ENCODE peak calls at places on chromosomes 6 and 20, in seven cellular contexts. Q, A, G, D, M, X and I are unnamed samples. For H3K4me1 and H3K27me3, the result is how much of the 10 kb centered on the place peaks cover.

GRCh38 chr20:34536798-34537394 is 20.7 kb downstream of the DYNLRB1 start:
- DNase-seq in G (no peak), X (no peak), M (peak), D (peak), Q (peak), A (peak), I (no peak)

GRCh38 chr20:38932457-38933120 is 6.4 kb downstream of the FAM83D start:
- DNase-seq in A (no peak), Q (no peak), M (no peak), G (no peak), X (no peak), D (no peak), I (peak)

GRCh38 chr6:43973351-43973750 is 153.9 kb downstream of the MRPL14 start:
- DNase-seq in G (no peak), D (no peak), A (no peak), X (no peak), M (no peak), Q (no peak), I (peak)

GRCh38 chr6:6221829-6222535 is 98.5 kb downstream of the F13A1 start:
- DNase-seq in Q (no peak), G (no peak), A (no peak), X (no peak), M (peak), D (no peak), I (no peak)

GRCh38 chr6:63571382-63571882 is 848 bp upstream of the LOC128125822 start:
- DNase-seq in X (peak), A (no peak), Q (no peak), D (no peak), G (no peak), M (no peak), I (no peak)

GRCh38 chr6:139240161-139241010 is 51.4 kb downstream of the TXLNB start:
- DNase-seq in Q (no peak), D (no peak), X (peak), M (no peak), A (no peak), G (no peak), I (no peak)

GRCh38 chr6:24581084-24581669 is 64.8 kb downstream of the KIAA0319 start:
- DNase-seq in M (peak), G (peak), Q (peak), A (peak), X (peak), D (peak), I (peak)

GRCh38 chr6:136684483-136684882 is 107.8 kb downstream of the MAP3K5 start:
- DNase-seq in X (no peak), A (no peak), D (no peak), G (no peak), M (no peak), Q (no peak), I (no peak)

GRCh38 chr6:33616913-33617312 is 4.2 kb upstream of the ITPR3 start:
- DNase-seq in X (no peak), M (no peak), A (no peak), Q (no peak), D (no peak), G (no peak), I (no peak)

GRCh38 chr6:84685983-84686584 is 78.3 kb downstream of the TBX18 start:
- DNase-seq in A (no peak), D (no peak), M (peak), X (no peak), Q (no peak), G (no peak), I (peak)

GRCh38 chr20:39108746-39109145 is 146.6 kb downstream of the DHX35 start:
- DNase-seq in D (no peak), A (no peak), Q (no peak), M (no peak), G (no peak), X (no peak), I (peak)

GRCh38 chr6:29941916-29942274 is 437 bp upstream of the HLA-A start:
- DNase-seq in Q (no peak), M (no peak), A (no peak), D (no peak), X (no peak), G (no peak), I (no peak)

GRCh38 chr6:40325041-40325440 is 262.1 kb downstream of the LRFN2 start:
- DNase-seq in G (no peak), D (no peak), M (no peak), A (no peak), Q (no peak), X (no peak), I (no peak)

GRCh38 chr6:168260385-168260987 is 59.1 kb downstream of the DACT2 start:
- DNase-seq in X (no peak), Q (no peak), G (no peak), D (no peak), A (no peak), M (no peak), I (no peak)

GRCh38 chr6:124795879-124796838 is 166.1 kb upstream of the RNF217 start:
- DNase-seq in D (no peak), A (peak), M (peak), X (no peak), G (peak), Q (no peak), I (no peak)

GRCh38 chr6:21999012-21999528 is 297.8 kb downstream of the PRL start:
- DNase-seq in G (no peak), M (no peak), A (no peak), D (no peak), Q (no peak), X (peak), I (peak)

GRCh38 chr6:11718461-11718860 is 60.1 kb downstream of the ADTRP start:
- DNase-seq in G (no peak), A (no peak), D (no peak), Q (no peak), M (no peak), X (no peak), I (no peak)

GRCh38 chr20:14282140-14282539 is 55.3 kb downstream of the FLRT3 start:
- DNase-seq in G (no peak), D (no peak), M (no peak), A (no peak), X (no peak), Q (no peak), I (no peak)

GRCh38 chr20:8454137-8454712 is 322.2 kb downstream of the PLCB1 start:
- DNase-seq in A (no peak), Q (no peak), M (peak), G (peak), D (no peak), X (peak), I (peak)

GRCh38 chr6:85058806-85059205 is 294.4 kb upstream of the TBX18 start:
- DNase-seq in D (no peak), Q (no peak), M (no peak), G (no peak), A (no peak), X (no peak), I (no peak)

GRCh38 chr20:50731930-50732690 is 730 bp downstream of the PARD6B start:
- DNase-seq in D (no peak), X (no peak), M (peak), A (no peak), Q (no peak), G (peak), I (peak)

GRCh38 chr20:50735813-50736212 is 4.4 kb downstream of the PARD6B start:
- DNase-seq in X (no peak), M (no peak), D (no peak), A (no peak), G (no peak), Q (no peak), I (peak)

GRCh38 chr20:50733644-50734349 is 2.4 kb downstream of the PARD6B start:
- DNase-seq in X (no peak), A (no peak), D (no peak), Q (no peak), G (no peak), M (no peak), I (no peak)

GRCh38 chr20:50734730-50735679 is 3.6 kb downstream of the PARD6B start:
- DNase-seq in G (no peak), Q (no peak), A (no peak), X (no peak), M (no peak), D (no peak), I (no peak)

DNA sequence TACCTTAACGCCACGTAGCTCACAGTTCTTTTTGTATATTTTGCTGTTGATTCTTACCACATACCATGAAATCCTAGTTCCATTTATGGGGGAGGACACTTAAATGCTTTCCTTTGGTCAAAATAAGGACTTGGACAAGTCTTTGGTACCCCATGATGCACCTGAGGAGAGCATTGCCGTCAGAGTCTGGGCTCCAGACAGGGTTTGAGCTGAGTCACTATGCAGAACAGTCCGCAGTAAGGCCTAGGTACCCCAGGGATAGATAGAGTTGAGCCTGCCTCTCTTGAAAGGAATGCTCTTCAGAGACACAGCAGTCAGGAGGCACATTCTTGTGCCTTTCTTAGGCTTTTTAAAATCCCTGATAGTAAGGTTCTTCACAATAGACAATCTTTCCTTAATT is 6.0 kb downstream of the PARD6B start:
- DNase-seq in A (no peak), X (no peak), D (no peak), G (no peak), M (peak), Q (no peak), I (no peak)
- H3K4me1 ChIP-seq in A (under half), X (under half), D (under half), G (under half), M (half or more), Q (under half), I (under half)

GRCh38 chr6:41568585-41569384 is 22.6 kb downstream of the FOXP4 start:
- DNase-seq in G (no peak), A (no peak), Q (peak), M (no peak), X (no peak), D (no peak), I (no peak)
- H3K27ac ChIP-seq in G (peak), A (no peak), Q (peak), M (peak), X (no peak), D (no peak), I (no peak)

DNA sequence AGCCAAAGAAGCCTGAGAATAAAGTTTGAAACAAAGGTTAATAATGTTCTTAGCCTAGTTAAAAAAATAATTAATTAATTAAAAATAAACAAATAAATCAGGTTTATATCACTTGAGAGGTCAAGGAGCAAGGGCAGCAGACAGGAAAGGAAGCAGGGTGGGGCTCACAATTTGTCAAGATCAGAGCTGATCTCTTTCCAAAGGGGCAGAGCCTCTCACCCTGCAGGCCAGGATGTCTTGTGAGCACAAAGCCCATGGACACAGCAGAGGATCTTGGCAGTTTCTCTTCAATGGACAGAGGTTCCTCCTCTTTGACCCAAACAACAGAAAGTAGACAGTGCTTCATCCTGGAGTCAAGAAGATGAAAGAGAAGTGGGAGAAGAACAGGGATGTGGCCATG is 14.9 kb downstream of the ULBP1 start:
- DNase-seq in Q (no peak), X (no peak), A (no peak), G (no peak), M (no peak), D (no peak), I (no peak)
- H3K27me3 ChIP-seq in Q (under half), X (under half), A (under half), G (under half), M (half or more), D (under half), I (under half)

GRCh38 chr6:142934599-142934998 is 10.4 kb downstream of the HIVEP2 start:
- DNase-seq in X (no peak), Q (no peak), G (no peak), M (no peak), A (no peak), D (no peak), I (no peak)

GRCh38 chr6:142933701-142934100 is 11.3 kb downstream of the HIVEP2 start:
- DNase-seq in D (no peak), X (no peak), M (no peak), A (no peak), G (no peak), Q (no peak), I (no peak)

GRCh38 chr6:142934190-142934589 is 10.8 kb downstream of the HIVEP2 start:
- DNase-seq in X (no peak), A (no peak), M (no peak), G (no peak), D (no peak), Q (no peak), I (no peak)

GRCh38 chr6:142935553-142936517 is 9.1 kb downstream of the HIVEP2 start:
- DNase-seq in X (no peak), A (no peak), Q (no peak), D (peak), G (no peak), M (no peak), I (no peak)

DNA sequence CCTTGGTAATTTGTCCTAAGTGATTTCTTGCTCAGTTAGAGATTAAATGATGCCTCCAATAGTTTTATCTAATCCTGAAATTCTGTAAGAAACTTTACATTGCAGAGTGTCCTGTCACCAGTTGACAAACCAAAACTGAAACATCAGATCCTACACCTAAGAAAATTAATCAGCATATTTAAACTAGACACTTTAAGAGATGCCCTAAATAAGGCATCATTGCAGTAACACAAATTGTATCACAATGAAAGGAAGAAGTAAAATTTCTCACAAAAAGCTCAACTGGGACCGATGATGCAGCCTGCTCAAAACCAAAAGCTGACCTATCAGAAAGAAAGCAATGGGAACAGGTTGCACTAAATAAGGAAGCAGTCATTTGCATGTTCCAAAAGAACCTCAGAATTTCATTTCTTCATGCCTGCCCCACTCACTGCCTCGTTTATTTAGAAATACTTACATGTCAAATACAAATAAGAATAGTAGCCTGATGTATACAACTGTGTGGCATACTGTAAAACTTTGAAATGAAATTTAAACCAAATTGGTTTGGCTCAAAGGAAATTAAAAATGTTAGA is 12.1 kb downstream of the HIVEP2 start:
- DNase-seq in X (no peak), M (no peak), D (no peak), A (no peak), Q (no peak), G (no peak), I (no peak)
- H3K4me1 ChIP-seq in X (under half), M (under half), D (half or more), A (half or more), Q (under half), G (under half), I (under half)

DNA sequence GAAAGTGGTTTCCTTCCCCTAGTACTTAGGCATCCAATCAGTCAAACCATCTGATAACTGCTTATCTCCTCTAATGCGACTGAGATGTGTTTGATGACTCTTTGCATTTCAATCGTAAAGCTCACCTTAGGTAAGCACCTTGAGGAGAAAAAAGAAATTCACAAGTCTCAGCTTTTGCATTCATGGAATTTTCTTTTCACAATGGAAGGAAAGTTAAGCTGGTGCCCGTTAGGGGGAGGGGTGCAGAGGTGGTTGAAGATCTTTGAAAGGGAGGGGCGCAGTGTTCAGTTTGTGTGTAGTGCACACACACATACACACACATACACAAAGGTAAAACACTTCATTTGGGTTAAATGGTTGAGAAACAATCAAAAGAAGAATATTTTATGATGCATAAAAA is 87.1 kb upstream of the SALL4 start:
- DNase-seq in Q (no peak), A (no peak), M (peak), X (no peak), D (no peak), G (no peak), I (no peak)
- H3K27ac ChIP-seq in Q (no peak), A (no peak), M (peak), X (no peak), D (no peak), G (peak), I (no peak)